ENCODE peak calls at places on chromosome 14, in ten cellular contexts. U is HFFc6; M is NCI-H510A treated with DMSO at 0.1 percent for 48 hours; H is AG10803; Y is T follicular helper cell; N is effector memory CD4-positive, alpha-beta T cell; L is HuH-7; P is NCI-H1417 treated with DMSO at 0.1 percent for 48 hours; X is CD8-positive, alpha-beta memory T cell; B is T-cell. O is an unnamed sample.

GRCh38 chr14:53571589-53571988 is 385.0 kb downstream of the BMP4 start:
- DNase-seq in X (no peak), U (no peak), P (no peak), N (no peak), Y (no peak), B (no peak), H (no peak), L (no peak), M (no peak), O (no peak)

GRCh38 chr14:94600148-94600545 is 12.0 kb upstream of the SERPINA3 start:
- DNase-seq in X (no peak), B (no peak), H (no peak), P (no peak), N (no peak), M (no peak), U (no peak), Y (no peak), L (no peak), O (no peak)

GRCh38 chr14:70268760-70269159 is 80.0 kb upstream of the SLC8A3 start:
- DNase-seq in U (no peak), B (no peak), Y (no peak), L (no peak), H (no peak), M (no peak), X (no peak), P (no peak), N (no peak), O (no peak)

GRCh38 chr14:61608245-61609142 is 86.8 kb upstream of the HIF1A start:
- DNase-seq in X (no peak), B (no peak), H (peak; percentile 74), L (no peak), N (no peak), M (peak; percentile 94), Y (no peak), U (peak; percentile 25), P (peak; percentile 84), O (no peak)

GRCh38 chr14:72665259-72665658 is 228.6 kb downstream of the DPF3 start:
- DNase-seq in L (no peak), P (no peak), N (no peak), Y (no peak), X (no peak), H (peak; percentile 96), B (no peak), U (peak; percentile 99), M (no peak), O (peak; percentile 100)

GRCh38 chr14:88231626-88232025 is 91.4 kb downstream of the KCNK10 start:
- DNase-seq in B (no peak), M (no peak), N (no peak), L (no peak), Y (no peak), U (no peak), X (no peak), H (no peak), P (no peak), O (no peak)

GRCh38 chr14:24662753-24663152 is 28.8 kb upstream of the GZMB start:
- DNase-seq in U (no peak), Y (no peak), H (no peak), N (no peak), M (no peak), X (no peak), P (no peak), L (no peak), B (no peak), O (no peak)

GRCh38 chr14:66351310-66351709 is 134.9 kb upstream of the CCDC196 start:
- DNase-seq in P (no peak), M (no peak), B (no peak), H (no peak), X (no peak), L (no peak), N (no peak), Y (no peak), U (no peak), O (no peak)

GRCh38 chr14:99936056-99936455 is 129.2 kb upstream of the EVL start:
- DNase-seq in H (peak; percentile 13), X (no peak), P (no peak), Y (no peak), N (no peak), L (no peak), U (no peak), B (no peak), M (no peak), O (no peak)

GRCh38 chr14:50362791-50363733 is 33.6 kb downstream of the CDKL1 start:
- DNase-seq in B (peak; percentile 9), Y (no peak), P (no peak), L (no peak), H (peak; percentile 31), N (no peak), U (no peak), X (peak; percentile 55), M (no peak), O (no peak)

O was measured in epithelial cell of proximal tubule.